ENCODE peak calls at places on chromosome 2, in four cellular contexts. One of them, this sample, is unnamed.
A peak's percentile ranks its signal among the peaks of the same experiment; 100 is the strongest.

GRCh38 chr2:109335586-109336266 is 206.7 kb downstream of the SH3RF3 start:
- DNase-seq in astrocyte: peak; percentile 86
- DNase-seq in ovary: no peak
- DNase-seq in A673: peak; percentile 23
- DNase-seq in this sample: peak; percentile 53

GRCh38 chr2:240299710-240300068 is 135.8 kb upstream of the GPC1 start:
- DNase-seq in A673: no peak
- DNase-seq in ovary: no peak
- DNase-seq in astrocyte: no peak
- DNase-seq in this sample: no peak

GRCh38 chr2:226095058-226095457 is 695.5 kb downstream of the NYAP2 start:
- DNase-seq in astrocyte: no peak
- DNase-seq in A673: no peak
- DNase-seq in ovary: no peak
- DNase-seq in this sample: no peak

GRCh38 chr2:178363252-178363651 is 87.7 kb downstream of the PRKRA start:
- DNase-seq in A673: no peak
- DNase-seq in astrocyte: peak; percentile 8
- DNase-seq in ovary: no peak
- DNase-seq in this sample: no peak

GRCh38 chr2:126389446-126389845 is 266.5 kb upstream of the GYPC start:
- DNase-seq in A673: no peak
- DNase-seq in astrocyte: no peak
- DNase-seq in ovary: no peak
- DNase-seq in this sample: no peak

GRCh38 chr2:159497857-159498256 is 118.5 kb downstream of the BAZ2B start:
- DNase-seq in A673: peak; percentile 14
- DNase-seq in astrocyte: no peak
- DNase-seq in ovary: no peak
- DNase-seq in this sample: no peak

GRCh38 chr2:69082430-69082997 is 69.5 kb downstream of the ANTXR1 start:
- DNase-seq in ovary: peak; percentile 76
- DNase-seq in A673: peak; percentile 89
- DNase-seq in astrocyte: peak; percentile 70
- DNase-seq in this sample: peak; percentile 66

GRCh38 chr2:28345619-28346018 is 47.0 kb upstream of the FOSL2 start:
- DNase-seq in A673: no peak
- DNase-seq in ovary: no peak
- DNase-seq in astrocyte: no peak
- DNase-seq in this sample: no peak

GRCh38 chr2:149490296-149490695 is 97.3 kb downstream of the MMADHC start:
- DNase-seq in ovary: no peak
- DNase-seq in astrocyte: peak; percentile 23
- DNase-seq in A673: peak; percentile 23
- DNase-seq in this sample: peak; percentile 22

GRCh38 chr2:9532421-9532820 is 23.2 kb downstream of the ADAM17 start:
- DNase-seq in A673: no peak
- DNase-seq in ovary: no peak
- DNase-seq in astrocyte: peak; percentile 26
- DNase-seq in this sample: no peak

GRCh38 chr2:85851253-85851955 is 37.4 kb downstream of the ST3GAL5 start:
- DNase-seq in ovary: peak; percentile 44
- DNase-seq in A673: no peak
- DNase-seq in astrocyte: no peak
- DNase-seq in this sample: no peak

GRCh38 chr2:78993518-78994148 is 31.9 kb upstream of the REG3G start:
- DNase-seq in A673: no peak
- DNase-seq in astrocyte: no peak
- DNase-seq in ovary: no peak
- DNase-seq in this sample: no peak

GRCh38 chr2:104406273-104406726 is 447.6 kb upstream of the POU3F3 start:
- DNase-seq in astrocyte: peak; percentile 60
- DNase-seq in A673: peak; percentile 43
- DNase-seq in ovary: no peak
- DNase-seq in this sample: peak; percentile 50

GRCh38 chr2:160042054-160042453 is 20.4 kb downstream of the PLA2R1 start:
- DNase-seq in ovary: no peak
- DNase-seq in A673: no peak
- DNase-seq in astrocyte: no peak
- DNase-seq in this sample: no peak

GRCh38 chr2:86225581-86225980 is 26.3 kb downstream of the MRPL35 start:
- DNase-seq in ovary: no peak
- DNase-seq in A673: no peak
- DNase-seq in astrocyte: no peak
- DNase-seq in this sample: no peak

GRCh38 chr2:134154269-134154668 is 99.6 kb upstream of the MGAT5 start:
- DNase-seq in A673: no peak
- DNase-seq in ovary: no peak
- DNase-seq in astrocyte: no peak
- DNase-seq in this sample: no peak

GRCh38 chr2:205814039-205814364 is 131.7 kb downstream of the NRP2 start:
- DNase-seq in ovary: no peak
- DNase-seq in astrocyte: no peak
- DNase-seq in A673: no peak
- DNase-seq in this sample: no peak

GRCh38 chr2:877747-878146 is 72.9 kb upstream of the SNTG2 start:
- DNase-seq in ovary: no peak
- DNase-seq in astrocyte: no peak
- DNase-seq in A673: no peak
- DNase-seq in this sample: no peak

GRCh38 chr2:221851531-221852045 is 279.5 kb upstream of the EPHA4 start:
- DNase-seq in A673: no peak
- DNase-seq in astrocyte: peak; percentile 39
- DNase-seq in ovary: no peak
- DNase-seq in this sample: peak; percentile 53

GRCh38 chr2:86704482-86704971 is 15.6 kb upstream of the RMND5A start:
- DNase-seq in A673: peak; percentile 30
- DNase-seq in astrocyte: peak; percentile 88
- DNase-seq in ovary: peak; percentile 32
- DNase-seq in this sample: peak; percentile 66

GRCh38 chr2:24779121-24779520 is 14.1 kb downstream of the PTRHD1 start:
- DNase-seq in ovary: no peak
- DNase-seq in astrocyte: no peak
- DNase-seq in A673: no peak
- DNase-seq in this sample: no peak

GRCh38 chr2:3641181-3641580 is 16.8 kb upstream of the ALLC start:
- DNase-seq in ovary: no peak
- DNase-seq in A673: no peak
- DNase-seq in astrocyte: no peak
- DNase-seq in this sample: no peak

GRCh38 chr2:20649586-20650375 is 1.1 kb downstream of the HS1BP3 start:
- DNase-seq in astrocyte: no peak
- DNase-seq in A673: no peak
- DNase-seq in ovary: no peak
- DNase-seq in this sample: no peak

GRCh38 chr2:53631313-53632125 is 136.1 kb upstream of the CHAC2 start:
- DNase-seq in ovary: no peak
- DNase-seq in astrocyte: no peak
- DNase-seq in A673: no peak
- DNase-seq in this sample: no peak

GRCh38 chr2:99808801-99809200 is 319.0 kb upstream of the REV1 start:
- DNase-seq in astrocyte: no peak
- DNase-seq in ovary: no peak
- DNase-seq in A673: no peak
- DNase-seq in this sample: no peak

GRCh38 chr2:178320011-178320410 is 125.7 kb downstream of the OSBPL6 start:
- DNase-seq in A673: no peak
- DNase-seq in astrocyte: no peak
- DNase-seq in ovary: no peak
- DNase-seq in this sample: no peak

GRCh38 chr2:18663861-18664260 is 74.5 kb upstream of the NT5C1B start:
- DNase-seq in A673: no peak
- DNase-seq in ovary: no peak
- DNase-seq in astrocyte: no peak
- DNase-seq in this sample: no peak

GRCh38 chr2:41294331-41294730 is 753.5 kb upstream of the PKDCC start:
- DNase-seq in ovary: no peak
- DNase-seq in astrocyte: no peak
- DNase-seq in A673: no peak
- DNase-seq in this sample: no peak

GRCh38 chr2:40955635-40956034 is 503.7 kb upstream of the SLC8A1 start:
- DNase-seq in astrocyte: no peak
- DNase-seq in A673: no peak
- DNase-seq in ovary: no peak
- DNase-seq in this sample: no peak

GRCh38 chr2:28276076-28276618 is 116.5 kb upstream of the FOSL2 start:
- DNase-seq in astrocyte: peak; percentile 99
- DNase-seq in A673: peak; percentile 82
- DNase-seq in ovary: no peak
- DNase-seq in this sample: peak; percentile 69

GRCh38 chr2:68931799-68932198 is 20.9 kb downstream of the GKN2 start:
- DNase-seq in astrocyte: no peak
- DNase-seq in ovary: no peak
- DNase-seq in A673: peak; percentile 35
- DNase-seq in this sample: no peak

GRCh38 chr2:37666772-37667171 is 4.7 kb downstream of the CDC42EP3 start:
- DNase-seq in A673: no peak
- DNase-seq in astrocyte: no peak
- DNase-seq in ovary: no peak
- DNase-seq in this sample: no peak

GRCh38 chr2:226887940-226888339 is 52.1 kb downstream of the RHBDD1 start:
- DNase-seq in A673: no peak
- DNase-seq in astrocyte: peak; percentile 44
- DNase-seq in ovary: no peak
- DNase-seq in this sample: no peak

GRCh38 chr2:111121873-111122630 is 1.3 kb downstream of the BCL2L11 start:
- DNase-seq in ovary: peak; percentile 91
- DNase-seq in A673: peak; percentile 93
- DNase-seq in astrocyte: peak; percentile 70
- DNase-seq in this sample: peak; percentile 87

GRCh38 chr2:181891966-181892794 is 650 bp downstream of the ITPRID2 start:
- DNase-seq in A673: peak; percentile 87
- DNase-seq in astrocyte: peak; percentile 57
- DNase-seq in ovary: peak; percentile 80
- DNase-seq in this sample: peak; percentile 70

GRCh38 chr2:69711971-69712370 is 30.0 kb upstream of the ANXA4 start:
- DNase-seq in astrocyte: no peak
- DNase-seq in A673: no peak
- DNase-seq in ovary: no peak
- DNase-seq in this sample: no peak

GRCh38 chr2:26300234-26300641 is 45.7 kb upstream of the SELENOI start:
- DNase-seq in A673: no peak
- DNase-seq in astrocyte: peak; percentile 39
- DNase-seq in ovary: no peak
- DNase-seq in this sample: no peak
- H3K4me3 ChIP-seq in A673: no peak overlapping the region
- H3K4me3 ChIP-seq in astrocyte: peak overlapping the region; percentile 35
- H3K4me3 ChIP-seq in ovary: peak overlapping the region; percentile 52
- H3K4me3 ChIP-seq in this sample: no peak overlapping the region

GRCh38 chr2:183148967-183149366 is 24.7 kb downstream of the NUP35 start:
- DNase-seq in A673: no peak
- DNase-seq in ovary: no peak
- DNase-seq in astrocyte: no peak
- DNase-seq in this sample: no peak
- H3K36me3 ChIP-seq in A673: peaks cover 49% of the 10 kb centered on the region
- H3K36me3 ChIP-seq in ovary: no peaks in the 10 kb centered on the region
- H3K36me3 ChIP-seq in astrocyte: peaks cover 5% of the 10 kb centered on the region
- H3K36me3 ChIP-seq in this sample: peaks cover 51% of the 10 kb centered on the region

GRCh38 chr2:66577331-66578041 is 142.6 kb downstream of the MEIS1 start:
- DNase-seq in A673: peak; percentile 73
- DNase-seq in astrocyte: no peak
- DNase-seq in ovary: peak; percentile 44
- DNase-seq in this sample: no peak
- H3K4me3 ChIP-seq in A673: peak overlapping the region; percentile 65
- H3K4me3 ChIP-seq in astrocyte: peak overlapping the region; percentile 40
- H3K4me3 ChIP-seq in ovary: peak overlapping the region; percentile 70
- H3K4me3 ChIP-seq in this sample: peak overlapping the region; percentile 41

GRCh38 chr2:216620806-216621205 is 12.4 kb upstream of the IGFBP2 start:
- DNase-seq in ovary: peak; percentile 47
- DNase-seq in astrocyte: no peak
- DNase-seq in A673: no peak
- DNase-seq in this sample: no peak
- H3K36me3 ChIP-seq in ovary: no peaks in the 10 kb centered on the region
- H3K36me3 ChIP-seq in astrocyte: no peaks in the 10 kb centered on the region
- H3K36me3 ChIP-seq in A673: no peaks in the 10 kb centered on the region
- H3K36me3 ChIP-seq in this sample: no peaks in the 10 kb centered on the region

DNA sequence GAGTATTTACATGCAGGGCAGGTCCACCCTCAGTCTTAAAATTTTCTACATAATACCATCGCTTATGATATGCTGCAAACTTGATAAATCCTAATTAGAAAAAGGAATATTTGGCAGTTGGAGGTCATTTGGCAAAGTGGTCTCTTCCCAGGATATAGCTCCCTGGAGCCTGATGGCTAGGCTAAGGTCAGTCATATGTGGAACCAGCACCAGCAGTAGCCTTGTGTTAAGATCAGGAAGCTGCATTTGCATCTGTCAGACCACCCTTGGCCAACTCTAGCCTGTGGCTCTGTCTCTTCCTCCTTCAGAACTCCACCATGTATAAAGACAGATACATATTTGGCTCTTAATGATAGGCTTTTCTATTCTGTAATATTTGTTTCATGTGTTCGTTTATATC is 5.4 kb upstream of the HK2 start:
- DNase-seq in ovary: no peak
- DNase-seq in A673: no peak
- DNase-seq in astrocyte: no peak
- DNase-seq in this sample: no peak
- H3K4me3 ChIP-seq in ovary: no peak overlapping the region
- H3K4me3 ChIP-seq in A673: no peak overlapping the region
- H3K4me3 ChIP-seq in astrocyte: no peak overlapping the region
- H3K4me3 ChIP-seq in this sample: no peak overlapping the region

DNA sequence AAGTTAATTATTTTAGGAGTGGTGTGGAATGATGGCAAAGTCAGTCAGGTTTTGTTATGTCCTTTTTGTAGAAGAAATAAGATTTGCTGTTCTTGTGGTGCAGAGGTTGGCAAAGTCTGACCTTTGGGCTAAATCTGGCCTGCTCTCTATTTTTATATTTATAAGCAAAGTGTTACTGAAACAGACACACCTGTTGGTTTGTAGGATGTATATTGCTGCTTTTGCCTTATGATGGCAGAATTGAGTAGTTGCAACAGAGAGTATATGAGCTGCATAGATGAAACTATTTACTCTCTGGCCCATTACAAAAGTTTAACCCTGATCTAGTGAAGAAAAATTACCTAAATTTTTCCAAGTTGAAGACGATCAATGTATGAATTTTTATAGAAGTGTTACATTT is 34.1 kb upstream of the KCNJ13 start:
- DNase-seq in astrocyte: no peak
- DNase-seq in ovary: no peak
- DNase-seq in A673: no peak
- DNase-seq in this sample: no peak
- H3K36me3 ChIP-seq in astrocyte: peaks cover 44% of the 10 kb centered on the region
- H3K36me3 ChIP-seq in ovary: no peaks in the 10 kb centered on the region
- H3K36me3 ChIP-seq in A673: peaks cover 76% of the 10 kb centered on the region
- H3K36me3 ChIP-seq in this sample: peaks cover 70% of the 10 kb centered on the region

DNA sequence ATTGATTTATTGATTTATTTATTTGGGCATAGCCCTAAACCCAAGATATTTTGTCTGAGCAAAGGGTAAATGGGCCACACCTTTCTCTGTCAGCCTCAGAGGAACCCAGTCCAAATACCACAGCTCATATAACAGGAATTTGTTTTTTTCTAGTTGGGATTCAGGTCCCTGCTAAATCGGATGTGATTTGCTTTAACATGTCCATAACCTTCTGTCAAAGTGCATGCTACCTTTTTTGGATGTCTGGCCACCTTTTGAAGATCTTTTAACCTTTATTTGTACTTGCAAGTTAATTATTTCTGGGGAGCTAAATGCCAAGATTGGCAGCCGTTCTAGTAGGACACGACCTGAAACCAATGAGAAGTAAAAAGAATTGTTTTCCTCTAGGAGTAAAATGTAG is 303.2 kb upstream of the UBE2E3 start:
- DNase-seq in astrocyte: peak; percentile 9
- DNase-seq in A673: no peak
- DNase-seq in ovary: no peak
- DNase-seq in this sample: no peak
- H3K4me3 ChIP-seq in astrocyte: no peak overlapping the region
- H3K4me3 ChIP-seq in A673: no peak overlapping the region
- H3K4me3 ChIP-seq in ovary: no peak overlapping the region
- H3K4me3 ChIP-seq in this sample: no peak overlapping the region

This sample was measured in MG63.